ENCODE peak calls at places on chromosome 14, in nine cellular contexts. One of them, this sample, is unnamed. For H3K4me1, the result is how much of the 10 kb centered on the place peaks cover.

GRCh38 chr14:79947440-79947839 is 263.9 kb downstream of the DIO2 start:
- DNase-seq in cardiac muscle cell: no peak
- DNase-seq in transverse colon: no peak
- DNase-seq in IMR-90: no peak
- DNase-seq in CD4-positive, alpha-beta memory T cell: no peak
- DNase-seq in neural progenitor cell: no peak
- DNase-seq in K562: no peak
- DNase-seq in HCT116: no peak
- DNase-seq in heart left ventricle: no peak
- DNase-seq in this sample: no peak

GRCh38 chr14:86038401-86038985 is 508.5 kb downstream of the FLRT2 start:
- DNase-seq in cardiac muscle cell: peak
- DNase-seq in transverse colon: peak
- DNase-seq in IMR-90: peak
- DNase-seq in CD4-positive, alpha-beta memory T cell: peak
- DNase-seq in neural progenitor cell: peak
- DNase-seq in K562: peak
- DNase-seq in HCT116: no peak
- DNase-seq in heart left ventricle: peak
- DNase-seq in this sample: peak

GRCh38 chr14:51395361-51395849 is 155.4 kb downstream of the TMX1 start:
- DNase-seq in cardiac muscle cell: peak
- DNase-seq in transverse colon: peak
- DNase-seq in IMR-90: peak
- DNase-seq in CD4-positive, alpha-beta memory T cell: no peak
- DNase-seq in neural progenitor cell: peak
- DNase-seq in K562: no peak
- DNase-seq in HCT116: no peak
- DNase-seq in heart left ventricle: peak
- DNase-seq in this sample: no peak

GRCh38 chr14:76812093-76812421 is 625 bp downstream of the ANGEL1 start:
- DNase-seq in cardiac muscle cell: no peak
- DNase-seq in transverse colon: peak
- DNase-seq in IMR-90: no peak
- DNase-seq in CD4-positive, alpha-beta memory T cell: peak
- DNase-seq in neural progenitor cell: peak
- DNase-seq in K562: no peak
- DNase-seq in HCT116: no peak
- DNase-seq in heart left ventricle: no peak
- DNase-seq in this sample: peak

GRCh38 chr14:31487891-31488290 is at the start of gene GPR33:
- DNase-seq in cardiac muscle cell: no peak
- DNase-seq in transverse colon: no peak
- DNase-seq in IMR-90: no peak
- DNase-seq in CD4-positive, alpha-beta memory T cell: no peak
- DNase-seq in neural progenitor cell: no peak
- DNase-seq in K562: no peak
- DNase-seq in HCT116: no peak
- DNase-seq in heart left ventricle: no peak
- DNase-seq in this sample: no peak

GRCh38 chr14:29566194-29566593 is 361.5 kb downstream of the PRKD1 start:
- DNase-seq in cardiac muscle cell: no peak
- DNase-seq in transverse colon: no peak
- DNase-seq in IMR-90: no peak
- DNase-seq in CD4-positive, alpha-beta memory T cell: no peak
- DNase-seq in neural progenitor cell: no peak
- DNase-seq in K562: no peak
- DNase-seq in HCT116: no peak
- DNase-seq in heart left ventricle: no peak
- DNase-seq in this sample: no peak

GRCh38 chr14:96670391-96670790 is 126.8 kb upstream of the VRK1 start:
- DNase-seq in cardiac muscle cell: no peak
- DNase-seq in transverse colon: no peak
- DNase-seq in IMR-90: no peak
- DNase-seq in CD4-positive, alpha-beta memory T cell: no peak
- DNase-seq in neural progenitor cell: no peak
- DNase-seq in K562: no peak
- DNase-seq in HCT116: no peak
- DNase-seq in heart left ventricle: no peak
- DNase-seq in this sample: no peak

GRCh38 chr14:20524027-20524426 is 18.7 kb downstream of the RNASE10 start:
- DNase-seq in cardiac muscle cell: no peak
- DNase-seq in transverse colon: no peak
- DNase-seq in IMR-90: no peak
- DNase-seq in CD4-positive, alpha-beta memory T cell: no peak
- DNase-seq in neural progenitor cell: no peak
- DNase-seq in K562: no peak
- DNase-seq in HCT116: no peak
- DNase-seq in heart left ventricle: no peak
- DNase-seq in this sample: no peak

GRCh38 chr14:34865889-34866574 is 9.1 kb downstream of the BAZ1A start:
- DNase-seq in cardiac muscle cell: no peak
- DNase-seq in transverse colon: no peak
- DNase-seq in IMR-90: no peak
- DNase-seq in CD4-positive, alpha-beta memory T cell: no peak
- DNase-seq in neural progenitor cell: no peak
- DNase-seq in K562: no peak
- DNase-seq in HCT116: no peak
- DNase-seq in heart left ventricle: no peak
- DNase-seq in this sample: no peak

GRCh38 chr14:91745329-91745728 is 13.4 kb upstream of the CATSPERB start:
- DNase-seq in cardiac muscle cell: no peak
- DNase-seq in transverse colon: no peak
- DNase-seq in IMR-90: no peak
- DNase-seq in CD4-positive, alpha-beta memory T cell: no peak
- DNase-seq in neural progenitor cell: no peak
- DNase-seq in K562: no peak
- DNase-seq in HCT116: no peak
- DNase-seq in heart left ventricle: no peak
- DNase-seq in this sample: no peak

GRCh38 chr14:65491274-65491673 is 78.7 kb downstream of the FUT8 start:
- DNase-seq in cardiac muscle cell: no peak
- DNase-seq in transverse colon: no peak
- DNase-seq in IMR-90: no peak
- DNase-seq in CD4-positive, alpha-beta memory T cell: no peak
- DNase-seq in neural progenitor cell: no peak
- DNase-seq in K562: no peak
- DNase-seq in HCT116: no peak
- DNase-seq in heart left ventricle: no peak
- DNase-seq in this sample: no peak

GRCh38 chr14:59358105-59358504 is 107.1 kb downstream of the GPR135 start:
- DNase-seq in cardiac muscle cell: peak
- DNase-seq in transverse colon: no peak
- DNase-seq in IMR-90: peak
- DNase-seq in CD4-positive, alpha-beta memory T cell: no peak
- DNase-seq in neural progenitor cell: peak
- DNase-seq in K562: no peak
- DNase-seq in HCT116: peak
- DNase-seq in heart left ventricle: peak
- DNase-seq in this sample: no peak

GRCh38 chr14:98665019-98665418 is 607.0 kb downstream of the BCL11B start:
- DNase-seq in cardiac muscle cell: no peak
- DNase-seq in transverse colon: no peak
- DNase-seq in IMR-90: no peak
- DNase-seq in CD4-positive, alpha-beta memory T cell: no peak
- DNase-seq in neural progenitor cell: no peak
- DNase-seq in K562: no peak
- DNase-seq in HCT116: no peak
- DNase-seq in heart left ventricle: no peak
- DNase-seq in this sample: no peak

GRCh38 chr14:72948481-72949138 is 22.3 kb downstream of the DCAF4 start:
- DNase-seq in cardiac muscle cell: peak
- DNase-seq in transverse colon: peak
- DNase-seq in IMR-90: peak
- DNase-seq in CD4-positive, alpha-beta memory T cell: peak
- DNase-seq in neural progenitor cell: peak
- DNase-seq in K562: peak
- DNase-seq in HCT116: peak
- DNase-seq in heart left ventricle: no peak
- DNase-seq in this sample: peak

DNA sequence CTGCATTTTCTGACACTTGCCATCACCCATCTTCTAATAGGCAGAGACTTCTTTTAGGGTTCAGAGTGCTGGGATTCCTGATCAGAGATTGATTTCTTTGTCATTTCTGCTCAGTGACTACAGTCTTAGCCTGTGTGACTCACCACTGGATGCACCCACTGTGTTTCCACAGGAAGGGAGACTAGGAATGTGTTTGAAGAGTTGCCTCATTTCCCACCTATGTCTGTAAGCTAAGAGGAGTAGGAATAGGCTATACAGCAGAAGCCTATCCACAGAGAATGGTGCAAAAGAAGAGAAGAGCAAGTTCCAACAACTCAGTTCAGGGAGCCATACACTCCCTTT is 60.2 kb upstream of the ACTN1 start:
- DNase-seq in cardiac muscle cell: peak
- DNase-seq in transverse colon: no peak
- DNase-seq in IMR-90: peak
- DNase-seq in CD4-positive, alpha-beta memory T cell: no peak
- DNase-seq in neural progenitor cell: no peak
- DNase-seq in K562: no peak
- DNase-seq in HCT116: peak
- DNase-seq in heart left ventricle: no peak
- DNase-seq in this sample: no peak
- H3K4me1 ChIP-seq in cardiac muscle cell: under half
- H3K4me1 ChIP-seq in transverse colon: under half
- H3K4me1 ChIP-seq in IMR-90: under half
- H3K4me1 ChIP-seq in CD4-positive, alpha-beta memory T cell: under half
- H3K4me1 ChIP-seq in neural progenitor cell: under half
- H3K4me1 ChIP-seq in K562: under half
- H3K4me1 ChIP-seq in HCT116: under half
- H3K4me1 ChIP-seq in heart left ventricle: under half
- H3K4me1 ChIP-seq in this sample: under half

GRCh38 chr14:74571441-74571841 is 40.6 kb downstream of the LTBP2 start:
- DNase-seq in cardiac muscle cell: peak
- DNase-seq in transverse colon: no peak
- DNase-seq in IMR-90: peak
- DNase-seq in CD4-positive, alpha-beta memory T cell: no peak
- DNase-seq in neural progenitor cell: no peak
- DNase-seq in K562: no peak
- DNase-seq in HCT116: no peak
- DNase-seq in heart left ventricle: peak
- DNase-seq in this sample: no peak
- H3K4me1 ChIP-seq in cardiac muscle cell: under half
- H3K4me1 ChIP-seq in transverse colon: under half
- H3K4me1 ChIP-seq in IMR-90: half or more
- H3K4me1 ChIP-seq in CD4-positive, alpha-beta memory T cell: under half
- H3K4me1 ChIP-seq in neural progenitor cell: under half
- H3K4me1 ChIP-seq in K562: under half
- H3K4me1 ChIP-seq in HCT116: half or more
- H3K4me1 ChIP-seq in heart left ventricle: under half
- H3K4me1 ChIP-seq in this sample: under half

GRCh38 chr14:100291305-100292075 is 14.8 kb downstream of the SLC25A29 start:
- DNase-seq in cardiac muscle cell: no peak
- DNase-seq in transverse colon: peak
- DNase-seq in IMR-90: no peak
- DNase-seq in CD4-positive, alpha-beta memory T cell: no peak
- DNase-seq in neural progenitor cell: no peak
- DNase-seq in K562: no peak
- DNase-seq in HCT116: no peak
- DNase-seq in heart left ventricle: no peak
- DNase-seq in this sample: no peak

GRCh38 chr14:100294213-100294962 is 11.9 kb downstream of the SLC25A29 start:
- DNase-seq in cardiac muscle cell: peak
- DNase-seq in transverse colon: peak
- DNase-seq in IMR-90: no peak
- DNase-seq in CD4-positive, alpha-beta memory T cell: no peak
- DNase-seq in neural progenitor cell: no peak
- DNase-seq in K562: no peak
- DNase-seq in HCT116: no peak
- DNase-seq in heart left ventricle: peak
- DNase-seq in this sample: peak

GRCh38 chr14:100293497-100294212 is 12.6 kb downstream of the SLC25A29 start:
- DNase-seq in cardiac muscle cell: no peak
- DNase-seq in transverse colon: peak
- DNase-seq in IMR-90: no peak
- DNase-seq in CD4-positive, alpha-beta memory T cell: no peak
- DNase-seq in neural progenitor cell: no peak
- DNase-seq in K562: no peak
- DNase-seq in HCT116: no peak
- DNase-seq in heart left ventricle: no peak
- DNase-seq in this sample: no peak

GRCh38 chr14:100292301-100292775 is 13.9 kb downstream of the SLC25A29 start:
- DNase-seq in cardiac muscle cell: no peak
- DNase-seq in transverse colon: peak
- DNase-seq in IMR-90: no peak
- DNase-seq in CD4-positive, alpha-beta memory T cell: no peak
- DNase-seq in neural progenitor cell: no peak
- DNase-seq in K562: no peak
- DNase-seq in HCT116: no peak
- DNase-seq in heart left ventricle: no peak
- DNase-seq in this sample: no peak

DNA sequence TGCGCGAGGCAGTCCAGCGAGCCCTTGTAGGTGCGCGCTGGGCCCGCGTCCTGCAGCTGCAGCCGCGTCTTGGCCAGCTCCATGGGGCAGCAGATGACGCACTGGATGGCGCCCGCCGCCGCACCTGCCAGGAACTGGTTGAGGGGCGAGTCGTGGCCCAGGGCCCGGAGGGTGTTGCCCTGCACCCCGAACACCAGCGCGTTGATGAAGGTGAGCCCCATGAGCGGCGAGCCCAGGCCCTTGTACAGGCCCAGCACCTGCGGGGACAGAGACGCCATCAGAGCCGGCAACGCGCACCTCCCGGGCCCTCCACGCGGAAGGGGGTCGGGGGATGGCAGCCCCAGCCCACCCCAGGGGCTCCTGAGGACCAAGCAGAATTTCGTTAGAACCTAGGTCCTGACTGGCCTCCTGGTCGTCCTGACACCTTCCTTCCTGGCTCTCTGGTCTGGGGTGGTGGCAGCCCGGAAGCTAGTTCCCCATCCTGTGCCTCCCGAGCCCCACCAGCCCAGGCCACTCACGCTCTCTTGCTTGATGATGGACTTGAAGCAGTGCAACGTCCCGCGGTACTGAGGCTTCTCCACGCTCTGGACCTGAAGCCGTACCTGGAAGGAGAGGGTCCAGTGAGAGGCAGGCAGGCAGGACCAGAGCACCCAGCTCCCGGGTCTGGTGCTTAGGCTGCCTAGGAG is 13.3 kb downstream of the SLC25A29 start:
- DNase-seq in cardiac muscle cell: no peak
- DNase-seq in transverse colon: peak
- DNase-seq in IMR-90: no peak
- DNase-seq in CD4-positive, alpha-beta memory T cell: no peak
- DNase-seq in neural progenitor cell: no peak
- DNase-seq in K562: no peak
- DNase-seq in HCT116: no peak
- DNase-seq in heart left ventricle: no peak
- DNase-seq in this sample: no peak
- H3K4me1 ChIP-seq in cardiac muscle cell: under half
- H3K4me1 ChIP-seq in transverse colon: under half
- H3K4me1 ChIP-seq in IMR-90: under half
- H3K4me1 ChIP-seq in CD4-positive, alpha-beta memory T cell: under half
- H3K4me1 ChIP-seq in neural progenitor cell: under half
- H3K4me1 ChIP-seq in K562: under half
- H3K4me1 ChIP-seq in HCT116: under half
- H3K4me1 ChIP-seq in heart left ventricle: under half
- H3K4me1 ChIP-seq in this sample: under half

DNA sequence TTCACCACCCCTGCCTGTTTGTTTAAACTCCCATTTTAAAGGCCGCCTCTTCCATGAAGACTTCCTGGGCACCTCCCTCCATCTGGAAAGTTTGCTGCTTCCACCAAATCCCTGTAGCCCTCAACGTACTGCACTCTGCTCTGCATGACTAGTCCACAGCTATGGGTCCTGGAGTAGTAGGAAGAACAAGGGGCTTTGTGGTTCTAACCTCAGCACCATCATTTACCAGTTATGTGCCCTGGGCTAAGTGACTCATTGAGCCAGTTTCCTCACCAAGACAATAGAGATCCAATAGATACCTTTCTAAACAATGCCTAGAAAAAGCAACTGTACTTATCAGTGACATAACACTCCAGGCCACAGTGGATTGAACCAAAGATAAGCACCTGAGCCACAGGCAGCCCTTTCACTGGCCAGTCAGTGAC is 8.5 kb upstream of the LTBP2 start:
- DNase-seq in cardiac muscle cell: peak
- DNase-seq in transverse colon: no peak
- DNase-seq in IMR-90: peak
- DNase-seq in CD4-positive, alpha-beta memory T cell: peak
- DNase-seq in neural progenitor cell: no peak
- DNase-seq in K562: peak
- DNase-seq in HCT116: peak
- DNase-seq in heart left ventricle: peak
- DNase-seq in this sample: no peak
- H3K4me1 ChIP-seq in cardiac muscle cell: under half
- H3K4me1 ChIP-seq in transverse colon: under half
- H3K4me1 ChIP-seq in IMR-90: under half
- H3K4me1 ChIP-seq in CD4-positive, alpha-beta memory T cell: under half
- H3K4me1 ChIP-seq in neural progenitor cell: under half
- H3K4me1 ChIP-seq in K562: under half
- H3K4me1 ChIP-seq in HCT116: half or more
- H3K4me1 ChIP-seq in heart left ventricle: under half
- H3K4me1 ChIP-seq in this sample: under half